ENCODE peak calls at places on chromosomes 4 and X, in five cellular contexts. F, X, L, N and O are unnamed samples. For H3K27me3, the result is how much of the 10 kb centered on the place peaks cover.

GRCh38 chr4:11397146-11397545 is 31.5 kb downstream of the HS3ST1 start:
- DNase-seq in X (no peak), N (no peak), L (no peak), F (no peak), O (no peak)

GRCh38 chr4:69748176-69748575 is 12.2 kb downstream of the SULT1B1 start:
- DNase-seq in N (no peak), L (no peak), F (no peak), X (no peak), O (no peak)

GRCh38 chrX:64198046-64198445 is 7.5 kb downstream of the AMER1 start:
- DNase-seq in F (no peak), X (no peak), L (no peak), N (no peak), O (no peak)

GRCh38 chr4:3128058-3128457 is 53.6 kb downstream of the HTT start:
- DNase-seq in F (no peak), N (no peak), L (no peak), X (no peak), O (no peak)

GRCh38 chr4:173211222-173211621 is 42.6 kb downstream of the GALNT7 start:
- DNase-seq in N (no peak), X (no peak), L (no peak), F (no peak), O (no peak)

GRCh38 chr4:102601586-102602227 is 100.5 kb downstream of the NFKB1 start:
- DNase-seq in L (no peak), X (no peak), N (no peak), F (no peak), O (no peak)

GRCh38 chr4:129095811-129096454 is at the start of gene C4orf33:
- DNase-seq in F (peak), X (peak), L (peak), N (peak), O (peak)

GRCh38 chrX:139126493-139126892 is 404.0 kb upstream of the F9 start:
- DNase-seq in X (no peak), F (no peak), N (no peak), L (no peak), O (peak)

GRCh38 chrX:37986893-37987292 is 19.5 kb upstream of the SYTL5 start:
- DNase-seq in L (no peak), F (no peak), N (no peak), X (no peak), O (no peak)

GRCh38 chrX:9865804-9866471 is 79.7 kb downstream of the SHROOM2 start:
- DNase-seq in F (no peak), N (no peak), X (no peak), L (no peak), O (no peak)

GRCh38 chrX:129522184-129523059 is 868 bp downstream of the SMARCA1 start:
- DNase-seq in F (peak), L (peak), N (peak), X (peak), O (peak)

GRCh38 chr4:46648088-46648744 is 258.3 kb upstream of the GABRA2 start:
- DNase-seq in L (peak), F (no peak), N (no peak), X (no peak), O (no peak)

GRCh38 chrX:68833855-68834331 is 5.1 kb downstream of the EFNB1 start:
- DNase-seq in F (no peak), X (no peak), N (no peak), L (no peak), O (no peak)

GRCh38 chrX:118271770-118272169 is 74.1 kb upstream of the WDR44 start:
- DNase-seq in L (peak), F (no peak), N (no peak), X (no peak), O (no peak)

DNA sequence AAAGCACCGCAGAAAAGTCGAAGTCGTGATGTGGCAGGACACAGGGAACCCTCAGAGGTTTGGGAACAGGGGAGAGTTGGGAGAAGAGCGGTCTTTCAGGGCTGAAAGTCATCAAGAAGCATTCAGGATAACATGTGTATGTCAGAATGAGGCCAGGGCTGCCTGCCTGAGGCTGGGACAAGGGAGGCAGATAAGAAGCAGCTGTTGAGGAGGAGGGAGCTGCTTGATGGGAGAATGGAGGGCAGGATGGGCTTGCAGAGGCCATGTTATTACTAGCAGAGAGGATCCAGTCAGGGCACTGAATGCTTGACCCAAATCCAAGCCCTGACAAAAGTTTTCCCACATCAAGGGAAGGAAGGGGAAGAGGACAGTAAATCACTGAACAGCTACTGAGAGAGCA is 132.0 kb downstream of the ATG4A start:
- DNase-seq in N (no peak), L (no peak), F (no peak), X (peak), O (no peak)
- H3K27me3 ChIP-seq in N (under half), L (under half), F (under half), X (under half), O (under half)

GRCh38 chr4:71978192-71978845 is 53.5 kb upstream of the NPFFR2 start:
- DNase-seq in L (no peak), X (no peak), F (no peak), N (no peak), O (no peak)

DNA sequence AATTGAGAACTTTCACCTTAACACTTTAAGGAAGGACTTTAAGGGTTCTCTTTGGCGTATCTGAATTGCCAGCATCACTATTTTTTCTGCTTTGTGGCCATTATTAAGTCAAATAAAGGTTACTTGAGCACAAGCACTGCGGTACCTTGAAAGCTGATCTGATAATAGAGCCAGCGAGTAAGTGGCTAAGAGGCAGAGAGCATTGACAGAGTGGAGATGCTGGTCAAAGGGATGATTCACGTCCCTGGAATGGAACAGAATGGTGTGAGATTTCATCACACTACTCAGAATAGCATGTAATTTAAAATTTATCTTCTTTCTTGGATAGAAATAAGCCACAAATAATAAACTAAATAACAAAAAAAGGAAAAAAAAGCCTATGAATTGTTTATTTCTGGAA is 57.1 kb upstream of the NPFFR2 start:
- DNase-seq in F (no peak), L (no peak), N (no peak), X (no peak), O (no peak)
- H3K27me3 ChIP-seq in F (under half), L (under half), N (under half), X (under half), O (under half)

GRCh38 chr4:16636304-16636703 is 262.1 kb downstream of the LDB2 start:
- DNase-seq in X (no peak), L (no peak), F (no peak), N (no peak), O (no peak)
- H3K27me3 ChIP-seq in X (under half), L (under half), F (under half), N (under half), O (under half)

GRCh38 chrX:12206413-12206812 is 68.1 kb downstream of the FRMPD4 start:
- DNase-seq in N (no peak), L (no peak), F (no peak), X (no peak), O (no peak)
- H3K27me3 ChIP-seq in N (under half), L (under half), F (under half), X (under half), O (under half)

GRCh38 chr4:5878359-5878758 is 14.5 kb downstream of the CRMP1 start:
- DNase-seq in L (no peak), N (no peak), X (no peak), F (no peak), O (no peak)
- H3K27me3 ChIP-seq in L (under half), N (under half), X (under half), F (under half), O (under half)

DNA sequence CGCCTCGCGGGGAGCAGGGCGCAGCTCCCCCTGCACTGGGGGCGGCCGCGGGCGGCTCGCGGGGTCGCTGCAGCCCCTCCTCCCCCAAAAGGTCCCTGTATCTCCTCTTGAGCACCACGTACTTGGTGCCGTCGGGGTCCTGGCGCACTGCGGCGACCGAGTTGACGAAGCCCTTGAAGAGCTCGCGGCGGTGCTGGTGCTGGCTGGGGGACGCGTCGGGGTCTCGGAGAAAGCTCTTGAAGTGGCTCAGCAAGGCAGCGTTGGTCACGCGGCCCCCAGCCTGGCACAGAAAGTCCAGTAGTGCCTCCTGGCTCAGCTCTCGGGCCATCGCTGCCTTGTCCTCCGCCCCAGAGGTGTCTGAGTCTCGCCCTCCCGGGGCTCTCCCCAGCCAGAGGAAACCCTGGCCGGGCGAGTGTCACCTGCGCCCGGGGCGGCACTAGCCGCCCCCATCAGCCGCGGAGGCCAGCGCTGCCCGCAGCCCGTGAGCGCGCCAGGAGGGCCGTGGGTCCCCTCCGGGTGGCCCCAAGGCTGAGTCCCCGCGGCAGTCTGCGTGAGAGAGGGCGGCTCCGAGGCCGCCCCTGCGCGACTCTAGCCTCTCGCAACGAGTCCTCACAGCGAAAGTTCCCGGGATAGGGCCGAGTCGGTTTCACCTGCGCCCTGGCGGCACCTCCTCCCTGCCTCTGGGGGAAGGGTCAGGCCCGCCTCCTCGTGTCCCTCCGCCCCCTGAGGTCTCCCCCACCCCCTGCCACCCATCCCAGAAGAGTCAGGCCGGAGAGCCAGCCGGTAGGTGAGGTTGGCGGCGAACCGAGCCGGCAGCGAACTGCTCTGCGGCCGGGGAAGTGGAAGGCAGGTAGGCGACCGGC is at the start of gene SOWAHB:
- DNase-seq in N (peak), L (no peak), F (peak), X (no peak), O (peak)
- H3K27me3 ChIP-seq in N (under half), L (half or more), F (under half), X (under half), O (under half)

GRCh38 chrX:24999501-24999900 is 16.3 kb downstream of the ARX start:
- DNase-seq in F (no peak), X (no peak), N (no peak), L (no peak), O (no peak)
- H3K27me3 ChIP-seq in F (under half), X (under half), N (under half), L (under half), O (under half)